ENCODE peak calls at places on chromosomes 13 and 19, in six cellular contexts. One of them, this sample, is unnamed.

GRCh38 chr19:56155124-56155687 is 14.1 kb downstream of the ZNF444 start:
- DNase-seq in neural progenitor cell: peak
- DNase-seq in PC-3: no peak
- DNase-seq in foreskin fibroblast: no peak
- DNase-seq in AG10803: no peak
- DNase-seq in upper lobe of left lung: no peak
- DNase-seq in this sample: no peak

GRCh38 chr19:15374796-15375440 is 4.7 kb downstream of the AKAP8 start:
- DNase-seq in PC-3: no peak
- DNase-seq in foreskin fibroblast: no peak
- DNase-seq in upper lobe of left lung: no peak
- DNase-seq in neural progenitor cell: no peak
- DNase-seq in AG10803: no peak
- DNase-seq in this sample: no peak

GRCh38 chr19:45200614-45201013 is 22.0 kb downstream of the BLOC1S3 start:
- DNase-seq in AG10803: peak
- DNase-seq in foreskin fibroblast: peak
- DNase-seq in PC-3: no peak
- DNase-seq in neural progenitor cell: peak
- DNase-seq in upper lobe of left lung: no peak
- DNase-seq in this sample: peak

GRCh38 chr19:33676999-33677665 is 55.4 kb downstream of the CHST8 start:
- DNase-seq in upper lobe of left lung: no peak
- DNase-seq in PC-3: no peak
- DNase-seq in AG10803: no peak
- DNase-seq in neural progenitor cell: no peak
- DNase-seq in foreskin fibroblast: no peak
- DNase-seq in this sample: no peak

GRCh38 chr19:29837448-29837961 is 25.7 kb downstream of the CCNE1 start:
- DNase-seq in foreskin fibroblast: no peak
- DNase-seq in PC-3: no peak
- DNase-seq in neural progenitor cell: no peak
- DNase-seq in AG10803: no peak
- DNase-seq in upper lobe of left lung: no peak
- DNase-seq in this sample: no peak

GRCh38 chr13:113369881-113370280 is 6.0 kb upstream of the GRTP1 start:
- DNase-seq in foreskin fibroblast: no peak
- DNase-seq in PC-3: no peak
- DNase-seq in upper lobe of left lung: no peak
- DNase-seq in neural progenitor cell: no peak
- DNase-seq in AG10803: no peak
- DNase-seq in this sample: no peak

GRCh38 chr13:90197722-90198121 is 1149.8 kb upstream of the MIR17HG start:
- DNase-seq in foreskin fibroblast: no peak
- DNase-seq in upper lobe of left lung: no peak
- DNase-seq in AG10803: peak
- DNase-seq in neural progenitor cell: no peak
- DNase-seq in PC-3: peak
- DNase-seq in this sample: peak

GRCh38 chr19:42655748-42656147 is 61.0 kb upstream of the CEACAM8 start:
- DNase-seq in neural progenitor cell: no peak
- DNase-seq in AG10803: no peak
- DNase-seq in foreskin fibroblast: no peak
- DNase-seq in PC-3: no peak
- DNase-seq in upper lobe of left lung: no peak
- DNase-seq in this sample: no peak

DNA sequence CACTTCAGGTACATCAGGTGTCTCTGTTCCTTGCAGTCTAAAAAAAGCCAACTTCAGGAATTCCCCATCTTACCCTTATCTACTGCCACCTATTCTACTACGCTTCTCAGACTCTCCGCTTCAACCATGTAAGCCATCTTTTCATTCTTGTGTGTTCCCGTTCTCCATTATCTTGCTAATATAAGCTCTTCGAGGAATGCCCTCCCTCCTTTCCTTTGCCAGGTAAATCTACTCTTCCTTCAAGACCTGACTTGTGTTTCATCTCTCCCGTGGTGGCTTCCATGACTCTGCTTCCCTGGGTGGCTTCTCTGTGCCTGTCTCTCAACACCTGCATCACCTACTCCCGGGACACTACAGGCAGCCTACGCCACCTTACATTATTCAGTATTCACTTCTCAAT is 42.3 kb upstream of the MEDAG start:
- DNase-seq in AG10803: no peak
- DNase-seq in PC-3: no peak
- DNase-seq in upper lobe of left lung: no peak
- DNase-seq in neural progenitor cell: no peak
- DNase-seq in foreskin fibroblast: no peak
- DNase-seq in this sample: no peak
- H3K4me3 ChIP-seq in AG10803: no peak
- H3K4me3 ChIP-seq in PC-3: no peak
- H3K4me3 ChIP-seq in upper lobe of left lung: no peak
- H3K4me3 ChIP-seq in neural progenitor cell: peak
- H3K4me3 ChIP-seq in foreskin fibroblast: no peak
- H3K4me3 ChIP-seq in this sample: no peak

DNA sequence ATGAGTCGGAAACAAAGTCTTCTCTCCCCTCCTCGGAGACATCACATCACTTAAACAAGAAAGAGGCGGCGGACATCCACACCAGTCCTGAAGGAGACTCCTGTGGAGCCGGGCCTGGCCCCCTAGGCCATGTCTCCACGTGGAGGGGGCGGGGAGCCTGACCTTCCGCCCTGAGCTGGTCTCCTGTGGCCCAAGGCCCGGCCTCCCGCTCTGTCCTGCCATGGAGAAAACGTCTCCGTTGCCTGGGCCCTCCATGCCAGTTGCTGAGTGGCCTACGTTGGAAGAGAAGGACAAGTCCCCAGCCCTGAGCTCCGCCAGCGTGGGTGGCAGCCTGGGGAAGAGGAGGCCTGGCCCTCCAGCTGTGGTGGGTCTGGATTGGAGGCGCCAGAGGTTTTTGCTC is 5.5 kb upstream of the CACTIN start:
- DNase-seq in PC-3: no peak
- DNase-seq in foreskin fibroblast: no peak
- DNase-seq in upper lobe of left lung: no peak
- DNase-seq in neural progenitor cell: no peak
- DNase-seq in AG10803: no peak
- DNase-seq in this sample: no peak
- TF ChIP-seq CTCF in PC-3: no peak
- TF ChIP-seq CTCF in foreskin fibroblast: no peak
- TF ChIP-seq CTCF in upper lobe of left lung: no peak
- TF ChIP-seq CTCF in neural progenitor cell: no peak
- TF ChIP-seq CTCF in AG10803: no peak
- TF ChIP-seq CTCF in this sample: no peak

DNA sequence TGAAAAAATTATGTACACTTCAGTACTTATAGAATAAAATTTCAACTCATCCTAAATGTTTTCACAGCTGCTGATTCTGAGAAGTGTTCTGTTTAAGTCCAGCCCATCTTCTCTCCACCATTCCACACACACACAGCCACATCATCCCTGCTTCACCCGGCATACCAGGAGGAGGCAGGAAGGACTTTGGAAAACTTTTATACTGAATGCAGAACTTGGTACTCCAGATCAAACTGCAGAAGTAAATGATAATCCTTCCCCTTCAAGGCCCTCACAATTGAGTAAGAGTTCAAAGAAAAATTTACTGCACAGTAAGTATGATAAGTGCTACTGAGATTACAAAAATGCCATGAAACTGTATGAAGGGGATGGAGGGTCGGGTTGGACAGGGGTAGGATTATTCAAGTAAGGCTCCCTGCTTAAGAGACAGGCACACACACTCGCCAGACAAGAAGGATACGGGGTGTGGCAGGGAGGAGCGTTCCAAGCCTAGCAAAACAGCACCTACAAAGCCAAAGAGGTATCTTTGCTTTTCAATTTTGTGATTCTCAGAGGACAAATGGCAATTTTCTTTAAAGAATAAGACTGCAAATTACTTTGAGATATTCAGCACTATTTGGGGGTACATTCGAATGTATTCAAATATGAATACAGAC is 2.6 kb downstream of the USP12 start:
- DNase-seq in neural progenitor cell: no peak
- DNase-seq in PC-3: peak
- DNase-seq in AG10803: peak
- DNase-seq in foreskin fibroblast: no peak
- DNase-seq in upper lobe of left lung: no peak
- DNase-seq in this sample: no peak
- H3K4me3 ChIP-seq in neural progenitor cell: no peak
- H3K4me3 ChIP-seq in PC-3: peak
- H3K4me3 ChIP-seq in AG10803: no peak
- H3K4me3 ChIP-seq in foreskin fibroblast: no peak
- H3K4me3 ChIP-seq in upper lobe of left lung: peak
- H3K4me3 ChIP-seq in this sample: no peak

GRCh38 chr13:72804301-72804700 is 22.4 kb downstream of the PIBF1 start:
- DNase-seq in foreskin fibroblast: no peak
- DNase-seq in AG10803: no peak
- DNase-seq in upper lobe of left lung: no peak
- DNase-seq in PC-3: no peak
- DNase-seq in neural progenitor cell: no peak
- DNase-seq in this sample: no peak

GRCh38 chr13:72805663-72806341 is 23.9 kb downstream of the PIBF1 start:
- DNase-seq in foreskin fibroblast: no peak
- DNase-seq in AG10803: no peak
- DNase-seq in PC-3: no peak
- DNase-seq in upper lobe of left lung: no peak
- DNase-seq in neural progenitor cell: no peak
- DNase-seq in this sample: no peak

DNA sequence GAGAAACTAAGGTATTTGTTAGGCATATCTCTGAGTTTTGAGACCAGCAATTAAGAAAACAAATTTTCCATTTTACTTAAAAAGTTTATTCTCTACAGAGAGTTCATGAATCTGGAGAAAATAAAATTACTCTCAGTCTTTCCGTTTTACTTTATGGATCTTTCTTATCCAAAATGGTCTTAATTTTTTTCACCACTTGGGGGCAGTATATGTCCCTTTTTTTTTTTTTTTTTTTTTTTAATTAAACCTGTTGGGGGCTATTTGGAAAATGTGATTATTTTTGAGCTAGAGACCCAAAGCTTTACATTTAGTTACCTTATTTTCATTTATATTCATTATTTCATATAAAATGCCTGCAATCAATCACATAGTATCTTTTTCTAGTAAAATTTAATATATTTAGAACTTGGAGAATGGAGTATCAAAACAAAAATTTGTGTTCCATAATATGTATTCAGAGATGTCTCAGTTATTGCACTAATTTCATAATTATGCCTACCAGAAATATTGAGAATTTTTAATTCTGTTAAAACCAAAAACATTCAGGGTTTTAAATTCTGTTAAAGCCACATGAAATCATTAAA is 27.1 kb downstream of the PIBF1 start:
- DNase-seq in upper lobe of left lung: no peak
- DNase-seq in foreskin fibroblast: no peak
- DNase-seq in PC-3: peak
- DNase-seq in AG10803: peak
- DNase-seq in neural progenitor cell: peak
- DNase-seq in this sample: peak
- TF ChIP-seq CTCF in upper lobe of left lung: no peak
- TF ChIP-seq CTCF in foreskin fibroblast: peak
- TF ChIP-seq CTCF in PC-3: peak
- TF ChIP-seq CTCF in AG10803: peak
- TF ChIP-seq CTCF in neural progenitor cell: peak
- TF ChIP-seq CTCF in this sample: peak

GRCh38 chr13:99339736-99340392 is 32.7 kb upstream of the GPR183 start:
- DNase-seq in PC-3: no peak
- DNase-seq in AG10803: peak
- DNase-seq in neural progenitor cell: no peak
- DNase-seq in upper lobe of left lung: no peak
- DNase-seq in foreskin fibroblast: no peak
- DNase-seq in this sample: peak
- H3K4me3 ChIP-seq in PC-3: no peak
- H3K4me3 ChIP-seq in AG10803: no peak
- H3K4me3 ChIP-seq in neural progenitor cell: no peak
- H3K4me3 ChIP-seq in upper lobe of left lung: no peak
- H3K4me3 ChIP-seq in foreskin fibroblast: no peak
- H3K4me3 ChIP-seq in this sample: no peak

GRCh38 chr19:5222821-5223321 is 117.7 kb downstream of the PTPRS start:
- DNase-seq in PC-3: no peak
- DNase-seq in foreskin fibroblast: no peak
- DNase-seq in AG10803: no peak
- DNase-seq in upper lobe of left lung: no peak
- DNase-seq in neural progenitor cell: no peak
- DNase-seq in this sample: no peak

GRCh38 chr19:5228932-5229777 is 111.5 kb downstream of the PTPRS start:
- DNase-seq in foreskin fibroblast: no peak
- DNase-seq in AG10803: no peak
- DNase-seq in upper lobe of left lung: no peak
- DNase-seq in PC-3: peak
- DNase-seq in neural progenitor cell: no peak
- DNase-seq in this sample: no peak

GRCh38 chr19:5224480-5224879 is 116.1 kb downstream of the PTPRS start:
- DNase-seq in AG10803: no peak
- DNase-seq in foreskin fibroblast: no peak
- DNase-seq in PC-3: no peak
- DNase-seq in upper lobe of left lung: no peak
- DNase-seq in neural progenitor cell: no peak
- DNase-seq in this sample: no peak

GRCh38 chr19:5228490-5228889 is 112.1 kb downstream of the PTPRS start:
- DNase-seq in upper lobe of left lung: no peak
- DNase-seq in PC-3: no peak
- DNase-seq in AG10803: no peak
- DNase-seq in neural progenitor cell: no peak
- DNase-seq in foreskin fibroblast: no peak
- DNase-seq in this sample: no peak

GRCh38 chr19:5225486-5226345 is 114.9 kb downstream of the PTPRS start:
- DNase-seq in foreskin fibroblast: no peak
- DNase-seq in PC-3: no peak
- DNase-seq in AG10803: no peak
- DNase-seq in upper lobe of left lung: no peak
- DNase-seq in neural progenitor cell: peak
- DNase-seq in this sample: no peak
- TF ChIP-seq CTCF in foreskin fibroblast: peak
- TF ChIP-seq CTCF in PC-3: peak
- TF ChIP-seq CTCF in AG10803: peak
- TF ChIP-seq CTCF in upper lobe of left lung: no peak
- TF ChIP-seq CTCF in neural progenitor cell: peak
- TF ChIP-seq CTCF in this sample: peak

DNA sequence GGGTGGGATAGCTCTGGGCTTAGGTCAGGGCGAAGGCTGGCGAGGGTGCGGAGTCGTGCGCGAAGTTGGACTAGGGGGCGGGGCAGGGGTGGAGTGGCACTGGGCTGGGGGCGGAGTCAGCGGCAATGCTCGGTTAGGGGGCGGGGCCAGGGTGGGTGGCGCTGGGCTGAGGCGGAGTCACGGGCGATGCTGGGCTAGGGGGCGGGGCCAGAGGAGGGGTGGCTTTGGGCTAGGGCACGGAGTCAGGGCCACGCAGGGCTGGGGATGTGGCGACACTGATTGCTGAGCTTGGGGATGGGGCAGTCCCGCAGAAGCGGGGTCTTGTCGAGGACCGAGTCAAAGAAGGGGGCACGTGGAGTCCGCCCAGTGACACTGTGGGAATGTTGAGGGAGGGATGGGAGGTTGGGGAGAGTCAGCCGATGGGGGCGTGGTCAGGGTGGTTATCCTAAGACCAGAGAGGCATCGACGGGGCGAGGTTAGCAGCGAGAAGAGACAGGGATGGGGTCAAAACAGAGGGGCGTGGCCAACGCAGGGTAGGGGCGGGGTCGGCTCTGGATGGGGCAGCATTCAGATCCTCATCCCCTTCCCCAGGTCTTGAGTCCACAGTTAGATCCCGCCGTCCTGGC is 8.7 kb downstream of the HOMER3 start:
- DNase-seq in neural progenitor cell: peak
- DNase-seq in AG10803: peak
- DNase-seq in PC-3: peak
- DNase-seq in foreskin fibroblast: peak
- DNase-seq in upper lobe of left lung: peak
- DNase-seq in this sample: peak
- H3K4me3 ChIP-seq in neural progenitor cell: peak
- H3K4me3 ChIP-seq in AG10803: no peak
- H3K4me3 ChIP-seq in PC-3: no peak
- H3K4me3 ChIP-seq in foreskin fibroblast: no peak
- H3K4me3 ChIP-seq in upper lobe of left lung: peak
- H3K4me3 ChIP-seq in this sample: no peak

GRCh38 chr13:26255717-26256277 is 1.9 kb downstream of the CDK8 start:
- DNase-seq in neural progenitor cell: no peak
- DNase-seq in AG10803: no peak
- DNase-seq in upper lobe of left lung: no peak
- DNase-seq in PC-3: peak
- DNase-seq in foreskin fibroblast: no peak
- DNase-seq in this sample: peak
- TF ChIP-seq CTCF in neural progenitor cell: peak
- TF ChIP-seq CTCF in AG10803: peak
- TF ChIP-seq CTCF in upper lobe of left lung: no peak
- TF ChIP-seq CTCF in PC-3: peak
- TF ChIP-seq CTCF in foreskin fibroblast: peak
- TF ChIP-seq CTCF in this sample: peak